ENCODE peak calls at places on chromosomes 11 and 22, in eight cellular contexts. One of them, this sample, is unnamed.

GRCh38 chr11:86209806-86210657 is 34.5 kb upstream of the EED start:
- DNase-seq in mucosa of descending colon: no peak
- DNase-seq in CD4-positive, alpha-beta T cell: no peak
- DNase-seq in MCF 10A: no peak
- DNase-seq in IMR-90: no peak
- DNase-seq in GM13976: no peak
- DNase-seq in chondrocyte: no peak
- DNase-seq in pancreas: no peak
- DNase-seq in this sample: no peak

GRCh38 chr11:37370817-37371216 is 772.8 kb upstream of the RAG2 start:
- DNase-seq in GM13976: no peak
- DNase-seq in CD4-positive, alpha-beta T cell: no peak
- DNase-seq in mucosa of descending colon: no peak
- DNase-seq in IMR-90: no peak
- DNase-seq in pancreas: no peak
- DNase-seq in chondrocyte: no peak
- DNase-seq in MCF 10A: no peak
- DNase-seq in this sample: no peak

GRCh38 chr11:44634401-44635281 is 69.2 kb downstream of the CD82 start:
- DNase-seq in pancreas: peak
- DNase-seq in GM13976: peak
- DNase-seq in chondrocyte: peak
- DNase-seq in IMR-90: peak
- DNase-seq in CD4-positive, alpha-beta T cell: no peak
- DNase-seq in mucosa of descending colon: peak
- DNase-seq in MCF 10A: peak
- DNase-seq in this sample: peak

GRCh38 chr11:74492974-74493815 is at the start of gene LIPT2:
- DNase-seq in IMR-90: peak
- DNase-seq in GM13976: peak
- DNase-seq in chondrocyte: peak
- DNase-seq in MCF 10A: peak
- DNase-seq in pancreas: peak
- DNase-seq in CD4-positive, alpha-beta T cell: peak
- DNase-seq in mucosa of descending colon: peak
- DNase-seq in this sample: peak

GRCh38 chr11:70525466-70525865 is 127.1 kb downstream of the CTTN start:
- DNase-seq in mucosa of descending colon: no peak
- DNase-seq in IMR-90: no peak
- DNase-seq in chondrocyte: peak
- DNase-seq in MCF 10A: no peak
- DNase-seq in CD4-positive, alpha-beta T cell: no peak
- DNase-seq in GM13976: no peak
- DNase-seq in pancreas: no peak
- DNase-seq in this sample: peak

GRCh38 chr11:126408496-126408895 is 53.0 kb downstream of the ST3GAL4 start:
- DNase-seq in CD4-positive, alpha-beta T cell: no peak
- DNase-seq in pancreas: no peak
- DNase-seq in GM13976: no peak
- DNase-seq in chondrocyte: peak
- DNase-seq in MCF 10A: no peak
- DNase-seq in mucosa of descending colon: no peak
- DNase-seq in IMR-90: no peak
- DNase-seq in this sample: no peak

GRCh38 chr11:68120212-68121066 is 749 bp downstream of the CHKA start:
- DNase-seq in pancreas: peak
- DNase-seq in mucosa of descending colon: peak
- DNase-seq in IMR-90: peak
- DNase-seq in CD4-positive, alpha-beta T cell: peak
- DNase-seq in GM13976: peak
- DNase-seq in chondrocyte: no peak
- DNase-seq in MCF 10A: peak
- DNase-seq in this sample: no peak

GRCh38 chr11:103397369-103397768 is 288.1 kb downstream of the DYNC2H1 start:
- DNase-seq in chondrocyte: no peak
- DNase-seq in CD4-positive, alpha-beta T cell: no peak
- DNase-seq in MCF 10A: no peak
- DNase-seq in IMR-90: peak
- DNase-seq in pancreas: no peak
- DNase-seq in mucosa of descending colon: no peak
- DNase-seq in GM13976: no peak
- DNase-seq in this sample: no peak

GRCh38 chr22:47205081-47205491 is 442.6 kb downstream of the TBC1D22A start:
- DNase-seq in CD4-positive, alpha-beta T cell: no peak
- DNase-seq in pancreas: no peak
- DNase-seq in mucosa of descending colon: no peak
- DNase-seq in IMR-90: no peak
- DNase-seq in chondrocyte: no peak
- DNase-seq in GM13976: no peak
- DNase-seq in MCF 10A: no peak
- DNase-seq in this sample: peak

GRCh38 chr11:41665633-41666032 is 206.2 kb upstream of the LRRC4C start:
- DNase-seq in chondrocyte: no peak
- DNase-seq in GM13976: no peak
- DNase-seq in CD4-positive, alpha-beta T cell: no peak
- DNase-seq in pancreas: no peak
- DNase-seq in MCF 10A: no peak
- DNase-seq in IMR-90: no peak
- DNase-seq in mucosa of descending colon: no peak
- DNase-seq in this sample: no peak

GRCh38 chr11:103798456-103798855 is 238.0 kb upstream of the DDI1 start:
- DNase-seq in CD4-positive, alpha-beta T cell: no peak
- DNase-seq in pancreas: no peak
- DNase-seq in GM13976: no peak
- DNase-seq in MCF 10A: no peak
- DNase-seq in chondrocyte: no peak
- DNase-seq in IMR-90: peak
- DNase-seq in mucosa of descending colon: no peak
- DNase-seq in this sample: no peak

GRCh38 chr11:77084581-77085191 is 17.9 kb downstream of the CAPN5 start:
- DNase-seq in mucosa of descending colon: no peak
- DNase-seq in pancreas: no peak
- DNase-seq in MCF 10A: no peak
- DNase-seq in IMR-90: no peak
- DNase-seq in CD4-positive, alpha-beta T cell: no peak
- DNase-seq in chondrocyte: peak
- DNase-seq in GM13976: no peak
- DNase-seq in this sample: peak

GRCh38 chr11:3904228-3904627 is 48.8 kb downstream of the STIM1 start:
- DNase-seq in IMR-90: no peak
- DNase-seq in chondrocyte: no peak
- DNase-seq in pancreas: no peak
- DNase-seq in MCF 10A: peak
- DNase-seq in mucosa of descending colon: peak
- DNase-seq in GM13976: no peak
- DNase-seq in CD4-positive, alpha-beta T cell: no peak
- DNase-seq in this sample: no peak

GRCh38 chr11:25970726-25971508 is 361.0 kb upstream of the ANO3 start:
- DNase-seq in pancreas: no peak
- DNase-seq in chondrocyte: no peak
- DNase-seq in mucosa of descending colon: no peak
- DNase-seq in GM13976: no peak
- DNase-seq in CD4-positive, alpha-beta T cell: no peak
- DNase-seq in MCF 10A: peak
- DNase-seq in IMR-90: no peak
- DNase-seq in this sample: no peak

GRCh38 chr11:94948070-94948617 is 25.2 kb downstream of the CWC15 start:
- DNase-seq in GM13976: no peak
- DNase-seq in pancreas: no peak
- DNase-seq in IMR-90: peak
- DNase-seq in CD4-positive, alpha-beta T cell: no peak
- DNase-seq in chondrocyte: no peak
- DNase-seq in mucosa of descending colon: no peak
- DNase-seq in MCF 10A: no peak
- DNase-seq in this sample: no peak

GRCh38 chr22:24128631-24129601 is 52.4 kb upstream of the SUSD2 start:
- DNase-seq in MCF 10A: no peak
- DNase-seq in pancreas: no peak
- DNase-seq in IMR-90: no peak
- DNase-seq in chondrocyte: no peak
- DNase-seq in mucosa of descending colon: no peak
- DNase-seq in GM13976: no peak
- DNase-seq in CD4-positive, alpha-beta T cell: no peak
- DNase-seq in this sample: no peak

GRCh38 chr11:59761985-59762384 is 6.8 kb downstream of the STX3 start:
- DNase-seq in CD4-positive, alpha-beta T cell: no peak
- DNase-seq in chondrocyte: no peak
- DNase-seq in pancreas: no peak
- DNase-seq in IMR-90: no peak
- DNase-seq in GM13976: no peak
- DNase-seq in mucosa of descending colon: no peak
- DNase-seq in MCF 10A: no peak
- DNase-seq in this sample: no peak

GRCh38 chr22:38016182-38017078 is 32.1 kb upstream of the SOX10 start:
- DNase-seq in chondrocyte: no peak
- DNase-seq in mucosa of descending colon: peak
- DNase-seq in CD4-positive, alpha-beta T cell: no peak
- DNase-seq in MCF 10A: no peak
- DNase-seq in IMR-90: peak
- DNase-seq in GM13976: no peak
- DNase-seq in pancreas: peak
- DNase-seq in this sample: no peak

GRCh38 chr11:44190883-44191230 is 95.4 kb downstream of the EXT2 start:
- DNase-seq in MCF 10A: no peak
- DNase-seq in GM13976: no peak
- DNase-seq in pancreas: no peak
- DNase-seq in CD4-positive, alpha-beta T cell: no peak
- DNase-seq in mucosa of descending colon: no peak
- DNase-seq in IMR-90: peak
- DNase-seq in chondrocyte: no peak
- DNase-seq in this sample: no peak

GRCh38 chr11:20599424-20600346 is at the start of gene SLC6A5:
- DNase-seq in CD4-positive, alpha-beta T cell: no peak
- DNase-seq in IMR-90: peak
- DNase-seq in chondrocyte: no peak
- DNase-seq in mucosa of descending colon: peak
- DNase-seq in GM13976: peak
- DNase-seq in pancreas: peak
- DNase-seq in MCF 10A: peak
- DNase-seq in this sample: no peak

GRCh38 chr11:122468965-122469364 is 186.6 kb upstream of the UBASH3B start:
- DNase-seq in IMR-90: no peak
- DNase-seq in GM13976: no peak
- DNase-seq in mucosa of descending colon: no peak
- DNase-seq in chondrocyte: no peak
- DNase-seq in MCF 10A: no peak
- DNase-seq in pancreas: no peak
- DNase-seq in CD4-positive, alpha-beta T cell: no peak
- DNase-seq in this sample: no peak

GRCh38 chr11:8786933-8787332 is 104.3 kb downstream of the RPL27A start:
- DNase-seq in mucosa of descending colon: no peak
- DNase-seq in chondrocyte: no peak
- DNase-seq in MCF 10A: peak
- DNase-seq in GM13976: no peak
- DNase-seq in IMR-90: no peak
- DNase-seq in CD4-positive, alpha-beta T cell: no peak
- DNase-seq in pancreas: no peak
- DNase-seq in this sample: no peak
- TF ChIP-seq CTCF in mucosa of descending colon: no peak
- TF ChIP-seq CTCF in chondrocyte: peak
- TF ChIP-seq CTCF in MCF 10A: no peak
- TF ChIP-seq CTCF in GM13976: no peak
- TF ChIP-seq CTCF in IMR-90: peak
- TF ChIP-seq CTCF in CD4-positive, alpha-beta T cell: no peak
- TF ChIP-seq CTCF in pancreas: no peak
- TF ChIP-seq CTCF in this sample: no peak

DNA sequence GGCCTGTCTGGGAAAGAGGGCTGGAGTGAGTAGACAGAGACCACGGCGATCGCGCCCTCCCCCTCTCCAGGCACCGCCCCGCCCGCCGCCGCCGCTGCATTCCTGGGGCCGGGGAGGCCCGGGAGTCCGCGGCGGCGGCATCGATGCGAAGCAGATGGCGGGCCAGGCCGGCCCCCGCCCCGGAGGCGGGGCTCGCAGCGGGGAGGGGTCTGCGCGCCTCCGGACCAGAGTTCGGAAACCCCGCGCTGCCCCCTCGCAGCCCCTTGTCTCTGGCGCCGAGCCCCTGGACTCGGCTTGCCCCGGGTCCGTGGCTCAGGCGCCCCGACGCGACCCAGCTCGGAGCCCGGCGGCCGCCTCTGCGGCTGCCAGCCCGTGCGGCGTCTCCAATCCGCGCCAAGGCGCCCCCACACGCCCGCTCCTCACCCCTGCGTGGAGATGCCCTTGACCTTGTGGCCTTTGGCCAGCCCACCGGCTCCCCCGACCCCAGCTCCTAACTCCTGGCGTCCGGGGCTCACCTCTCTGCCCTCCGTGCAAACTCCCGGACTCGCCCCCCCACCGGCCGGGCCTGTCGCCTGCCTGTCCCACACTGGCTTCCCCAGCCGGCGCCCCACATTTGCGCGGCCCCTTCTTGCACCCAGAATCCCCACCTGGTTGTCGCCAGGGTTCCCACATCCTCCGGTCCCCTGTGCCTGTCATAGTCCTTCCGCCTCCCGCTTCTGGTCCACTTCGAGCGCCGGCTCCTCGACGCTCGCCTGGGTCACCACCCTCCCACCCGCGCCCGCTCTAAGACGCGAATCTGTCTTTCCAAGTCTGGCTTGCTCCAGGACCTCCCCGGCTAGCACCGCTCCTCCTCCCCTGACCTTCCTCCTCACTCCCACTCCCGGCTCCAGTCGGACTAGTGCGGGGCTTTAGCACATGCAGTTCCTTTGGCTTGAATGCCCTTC is 1.0 kb downstream of the SCARF2 start:
- DNase-seq in mucosa of descending colon: no peak
- DNase-seq in MCF 10A: no peak
- DNase-seq in IMR-90: peak
- DNase-seq in GM13976: peak
- DNase-seq in chondrocyte: peak
- DNase-seq in pancreas: no peak
- DNase-seq in CD4-positive, alpha-beta T cell: no peak
- DNase-seq in this sample: peak
- TF ChIP-seq CTCF in mucosa of descending colon: no peak
- TF ChIP-seq CTCF in MCF 10A: no peak
- TF ChIP-seq CTCF in IMR-90: no peak
- TF ChIP-seq CTCF in GM13976: no peak
- TF ChIP-seq CTCF in chondrocyte: no peak
- TF ChIP-seq CTCF in pancreas: no peak
- TF ChIP-seq CTCF in CD4-positive, alpha-beta T cell: no peak
- TF ChIP-seq CTCF in this sample: no peak

GRCh38 chr11:16191212-16191851 is 165.0 kb downstream of the SOX6 start:
- DNase-seq in mucosa of descending colon: peak
- DNase-seq in CD4-positive, alpha-beta T cell: no peak
- DNase-seq in pancreas: no peak
- DNase-seq in IMR-90: peak
- DNase-seq in GM13976: no peak
- DNase-seq in MCF 10A: no peak
- DNase-seq in chondrocyte: no peak
- DNase-seq in this sample: no peak
- TF ChIP-seq CTCF in mucosa of descending colon: no peak
- TF ChIP-seq CTCF in CD4-positive, alpha-beta T cell: no peak
- TF ChIP-seq CTCF in pancreas: no peak
- TF ChIP-seq CTCF in IMR-90: no peak
- TF ChIP-seq CTCF in GM13976: no peak
- TF ChIP-seq CTCF in MCF 10A: no peak
- TF ChIP-seq CTCF in chondrocyte: peak
- TF ChIP-seq CTCF in this sample: peak

DNA sequence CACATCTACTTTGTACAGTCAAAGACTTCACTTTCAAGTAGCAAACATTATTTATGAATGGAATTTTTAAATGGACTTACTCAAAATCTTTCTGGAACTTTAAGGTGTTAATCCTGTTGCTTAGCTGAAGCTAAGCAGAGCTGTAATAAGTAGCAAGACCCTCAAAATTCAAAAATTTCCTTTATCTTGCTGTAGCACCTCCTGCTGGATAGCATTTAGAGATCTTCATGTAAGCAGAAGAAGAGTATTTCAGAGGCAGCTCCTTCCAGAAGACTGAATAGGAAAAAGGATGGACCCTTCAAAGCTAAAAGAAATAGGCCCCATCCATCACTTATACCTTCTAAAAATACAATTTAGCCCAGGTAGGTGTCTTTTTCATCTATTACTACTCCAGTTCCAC is 3.4 kb downstream of the PHF21A start:
- DNase-seq in chondrocyte: no peak
- DNase-seq in IMR-90: no peak
- DNase-seq in MCF 10A: no peak
- DNase-seq in GM13976: no peak
- DNase-seq in CD4-positive, alpha-beta T cell: no peak
- DNase-seq in mucosa of descending colon: no peak
- DNase-seq in pancreas: no peak
- DNase-seq in this sample: no peak
- TF ChIP-seq CTCF in chondrocyte: peak
- TF ChIP-seq CTCF in IMR-90: peak
- TF ChIP-seq CTCF in MCF 10A: peak
- TF ChIP-seq CTCF in GM13976: no peak
- TF ChIP-seq CTCF in CD4-positive, alpha-beta T cell: peak
- TF ChIP-seq CTCF in mucosa of descending colon: no peak
- TF ChIP-seq CTCF in pancreas: no peak
- TF ChIP-seq CTCF in this sample: peak

This sample was measured in RWPE2.